ENCODE peak calls at places on chromosomes 3 and 15, in five cellular contexts. X is cardiac muscle cell, V is HTR-8/SVneo, Q is activated gamma-delta T cell treated with Interleukin-2 at 50 U/mL for 16 hours, G is SW480. J is an unnamed sample.

GRCh38 chr3:141652349-141652748 is 85.7 kb upstream of the RNF7 start:
- DNase-seq in V (no peak), G (no peak), Q (no peak), X (no peak), J (no peak)

GRCh38 chr3:102163039-102163817 is 271.6 kb upstream of the ZPLD1 start:
- DNase-seq in G (no peak), V (peak; percentile 66), Q (no peak), X (peak; percentile 3), J (peak; percentile 89)

GRCh38 chr3:364287-364686 is 167.7 kb downstream of the CHL1 start:
- DNase-seq in V (no peak), G (no peak), Q (no peak), X (no peak), J (no peak)

GRCh38 chr3:160454995-160455394 is 5.4 kb upstream of the TRIM59 start:
- DNase-seq in V (no peak), G (no peak), X (no peak), Q (no peak), J (no peak)

GRCh38 chr15:78680416-78681068 is 39.5 kb upstream of the CHRNB4 start:
- DNase-seq in Q (no peak), V (no peak), X (no peak), G (no peak), J (no peak)

GRCh38 chr3:15223684-15224575 is 17.9 kb downstream of the CAPN7 start:
- DNase-seq in Q (no peak), X (no peak), G (no peak), V (no peak), J (no peak)

GRCh38 chr15:91127236-91127914 is 27.3 kb downstream of the SV2B start:
- DNase-seq in Q (no peak), X (no peak), V (no peak), G (no peak), J (no peak)

GRCh38 chr15:63358296-63359029 is 23.2 kb downstream of the CA12 start:
- DNase-seq in G (no peak), X (no peak), V (no peak), Q (no peak), J (no peak)

GRCh38 chr3:160343132-160343531 is 55.9 kb downstream of the IFT80 start:
- DNase-seq in Q (no peak), X (peak; percentile 11), G (peak; percentile 63), V (peak; percentile 7), J (peak; percentile 43)

GRCh38 chr3:6844723-6845122 is 16.2 kb upstream of the GRM7 start:
- DNase-seq in V (no peak), Q (no peak), G (no peak), X (no peak), J (no peak)

GRCh38 chr3:136195258-136196063 is 674 bp downstream of the MSL2 start:
- DNase-seq in Q (peak; percentile 78), X (peak; percentile 84), G (peak; percentile 75), V (peak; percentile 60), J (peak; percentile 48)

GRCh38 chr3:9843715-9844438 is at the start of gene RPUSD3:
- DNase-seq in X (peak; percentile 96), V (peak; percentile 99), G (peak; percentile 83), Q (peak; percentile 97), J (peak; percentile 81)

GRCh38 chr3:1026395-1026794 is 66.4 kb upstream of the CNTN6 start:
- DNase-seq in X (no peak), V (no peak), G (no peak), Q (no peak), J (no peak)

GRCh38 chr15:47506543-47507090 is 210.7 kb upstream of the SEMA6D start:
- DNase-seq in V (no peak), G (no peak), X (no peak), Q (no peak), J (no peak)

GRCh38 chr15:58070801-58071418 is 5.4 kb upstream of the ALDH1A2 start:
- DNase-seq in Q (no peak), X (peak; percentile 63), G (peak; percentile 35), V (peak; percentile 34), J (peak; percentile 22)

GRCh38 chr3:144242797-144243196 is 271.2 kb downstream of the DIPK2A start:
- DNase-seq in Q (no peak), G (no peak), X (no peak), V (no peak), J (no peak)

GRCh38 chr15:96495386-96495785 is 164.9 kb downstream of the NR2F2 start:
- DNase-seq in G (no peak), V (no peak), Q (no peak), X (no peak), J (no peak)

GRCh38 chr15:89349212-89349558 is 14.6 kb upstream of the POLG start:
- DNase-seq in X (no peak), G (peak; percentile 43), Q (no peak), V (no peak), J (peak; percentile 42)

GRCh38 chr3:172466553-172467130 is 18.4 kb upstream of the GHSR start:
- DNase-seq in X (no peak), V (peak; percentile 31), Q (no peak), G (no peak), J (no peak)

GRCh38 chr15:99721896-99722295 is 11.3 kb downstream of the LYSMD4 start:
- DNase-seq in V (no peak), Q (no peak), G (no peak), X (no peak), J (no peak)

GRCh38 chr3:45337839-45338470 is 50.4 kb upstream of the LARS2 start:
- DNase-seq in Q (no peak), X (no peak), V (no peak), G (no peak), J (no peak)

GRCh38 chr3:99439892-99440291 is 198.5 kb upstream of the COL8A1 start:
- DNase-seq in X (no peak), V (peak; percentile 2), Q (no peak), G (no peak), J (no peak)

GRCh38 chr3:194219826-194220407 is 84.0 kb downstream of the HES1 start:
- DNase-seq in X (no peak), G (no peak), V (no peak), Q (no peak), J (no peak)

GRCh38 chr3:40169983-40170382 is 139.5 kb upstream of the EIF1B start:
- DNase-seq in Q (no peak), G (no peak), V (no peak), X (no peak), J (no peak)

GRCh38 chr3:184338538-184338945 is 1.1 kb downstream of the FAM131A start:
- DNase-seq in X (peak; percentile 32), V (no peak), G (no peak), Q (no peak), J (no peak)

GRCh38 chr3:43632269-43632733 is 10.5 kb upstream of the ANO10 start:
- DNase-seq in Q (no peak), G (no peak), X (no peak), V (no peak), J (peak; percentile 97)

GRCh38 chr15:57328479-57329250 is 47.6 kb upstream of the CGNL1 start:
- DNase-seq in G (no peak), Q (no peak), X (no peak), V (no peak), J (no peak)

GRCh38 chr3:37996785-37997301 is 6.3 kb downstream of the VILL start:
- DNase-seq in Q (peak; percentile 77), V (peak; percentile 69), X (peak; percentile 75), G (peak; percentile 84), J (peak; percentile 63)

GRCh38 chr3:189978753-189979152 is 141.9 kb downstream of the P3H2 start:
- DNase-seq in X (no peak), G (no peak), Q (no peak), V (no peak), J (no peak)

J was measured in RCC 7860.